ENCODE peak calls at places on chromosomes 2 and 18, in ten cellular contexts. G is adrenal gland, P is Peyer's patch, K is PC-3, A is vagina, C is heart left ventricle, W is sigmoid colon, S is body of pancreas, V is GM23338, R is pancreas. L is an unnamed sample.
A peak's percentile ranks its signal among the peaks of the same experiment; 100 is the strongest.

GRCh38 chr2:26572589-26572988 is 68.6 kb downstream of the CIB4 start:
- DNase-seq in C (no peak), A (no peak), K (no peak), S (no peak), R (no peak), V (peak; percentile 45), W (peak; percentile 47), P (peak; percentile 29), G (no peak), L (no peak)

GRCh38 chr2:220219371-220219770 is 591.9 kb downstream of the SLC4A3 start:
- DNase-seq in K (peak; percentile 61), W (no peak), P (no peak), R (no peak), S (no peak), V (no peak), C (no peak), A (no peak), G (no peak), L (peak; percentile 99)

GRCh38 chr2:217996345-217996744 is 6.5 kb downstream of the TNS1 start:
- DNase-seq in S (peak; percentile 80), K (peak; percentile 55), W (no peak), P (no peak), R (peak; percentile 78), V (no peak), A (no peak), G (peak; percentile 89), C (peak; percentile 55), L (peak; percentile 71)

GRCh38 chr2:8508766-8509165 is 173.1 kb upstream of the ID2 start:
- DNase-seq in R (no peak), C (no peak), G (no peak), A (no peak), S (no peak), W (no peak), K (no peak), V (no peak), P (no peak), L (no peak)

GRCh38 chr2:21452678-21453077 is 328.9 kb downstream of the TDRD15 start:
- DNase-seq in S (no peak), C (no peak), A (no peak), G (no peak), V (no peak), R (no peak), K (no peak), P (no peak), W (no peak), L (no peak)

GRCh38 chr2:202510911-202511310 is 123.9 kb upstream of the FAM117B start:
- DNase-seq in C (no peak), V (no peak), W (no peak), G (no peak), R (no peak), A (no peak), K (no peak), S (no peak), P (no peak), L (peak; percentile 80)

GRCh38 chr2:172662099-172662498 is 73.5 kb upstream of the RAPGEF4 start:
- DNase-seq in C (no peak), G (no peak), A (no peak), K (peak; percentile 28), R (no peak), W (no peak), S (no peak), P (no peak), V (no peak), L (no peak)

GRCh38 chr2:235613671-235614070 is 119.8 kb downstream of the AGAP1 start:
- DNase-seq in A (no peak), V (no peak), P (no peak), W (no peak), K (no peak), S (no peak), R (no peak), G (no peak), C (no peak), L (no peak)

GRCh38 chr18:79006106-79006795 is 26.6 kb downstream of the SALL3 start:
- DNase-seq in P (no peak), A (no peak), G (no peak), C (no peak), S (no peak), W (no peak), K (no peak), V (no peak), R (no peak), L (no peak)

GRCh38 chr18:79010802-79011201 is 31.2 kb downstream of the SALL3 start:
- DNase-seq in K (no peak), W (no peak), S (no peak), R (no peak), C (no peak), A (no peak), G (no peak), P (no peak), V (no peak), L (no peak)

GRCh38 chr18:79007440-79007839 is 27.8 kb downstream of the SALL3 start:
- DNase-seq in R (no peak), S (no peak), K (no peak), G (no peak), A (no peak), C (no peak), W (no peak), V (no peak), P (no peak), L (no peak)

GRCh38 chr18:79008356-79008940 is 28.8 kb downstream of the SALL3 start:
- DNase-seq in R (no peak), C (no peak), A (no peak), P (no peak), K (no peak), G (no peak), S (no peak), V (no peak), W (no peak), L (no peak)

GRCh38 chr18:79011300-79011870 is 31.8 kb downstream of the SALL3 start:
- DNase-seq in R (no peak), V (no peak), C (no peak), G (no peak), P (no peak), A (no peak), K (peak; percentile 23), W (no peak), S (no peak), L (no peak)
- TF ChIP-seq CTCF in R (no peak), V (no peak), C (no peak), G (no peak), P (no peak), A (no peak), K (no peak), W (no peak), S (no peak), L (no peak)

DNA sequence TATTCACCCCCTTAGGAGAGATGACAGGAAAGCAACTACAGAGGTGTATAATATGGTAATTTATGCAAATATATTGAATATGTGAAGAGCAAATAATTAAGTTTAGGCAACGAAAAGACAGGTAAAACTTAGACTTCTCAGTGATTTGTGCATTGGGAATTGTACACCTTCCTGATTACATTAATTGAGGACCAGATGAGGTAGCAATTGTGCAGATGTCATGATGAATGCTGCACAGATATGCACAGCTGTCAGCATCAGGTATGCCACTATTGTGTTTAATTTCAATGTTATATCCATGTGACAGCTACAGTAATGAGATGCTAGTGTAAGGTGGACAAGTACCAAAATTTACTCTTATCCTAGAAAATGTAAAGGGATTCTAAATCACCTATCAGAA is 267.2 kb upstream of the FSIP2 start:
- DNase-seq in K (no peak), R (no peak), S (no peak), G (no peak), A (no peak), W (no peak), P (no peak), V (no peak), C (no peak), L (no peak)
- H3K36me3 ChIP-seq in K (no peaks in the 10 kb centered on the region), R (no peaks in the 10 kb centered on the region), S (no peaks in the 10 kb centered on the region), G (no peaks in the 10 kb centered on the region), A (no peaks in the 10 kb centered on the region), W (no peaks in the 10 kb centered on the region), P (no peaks in the 10 kb centered on the region), V (no peaks in the 10 kb centered on the region), C (no peaks in the 10 kb centered on the region), L (no peaks in the 10 kb centered on the region)

DNA sequence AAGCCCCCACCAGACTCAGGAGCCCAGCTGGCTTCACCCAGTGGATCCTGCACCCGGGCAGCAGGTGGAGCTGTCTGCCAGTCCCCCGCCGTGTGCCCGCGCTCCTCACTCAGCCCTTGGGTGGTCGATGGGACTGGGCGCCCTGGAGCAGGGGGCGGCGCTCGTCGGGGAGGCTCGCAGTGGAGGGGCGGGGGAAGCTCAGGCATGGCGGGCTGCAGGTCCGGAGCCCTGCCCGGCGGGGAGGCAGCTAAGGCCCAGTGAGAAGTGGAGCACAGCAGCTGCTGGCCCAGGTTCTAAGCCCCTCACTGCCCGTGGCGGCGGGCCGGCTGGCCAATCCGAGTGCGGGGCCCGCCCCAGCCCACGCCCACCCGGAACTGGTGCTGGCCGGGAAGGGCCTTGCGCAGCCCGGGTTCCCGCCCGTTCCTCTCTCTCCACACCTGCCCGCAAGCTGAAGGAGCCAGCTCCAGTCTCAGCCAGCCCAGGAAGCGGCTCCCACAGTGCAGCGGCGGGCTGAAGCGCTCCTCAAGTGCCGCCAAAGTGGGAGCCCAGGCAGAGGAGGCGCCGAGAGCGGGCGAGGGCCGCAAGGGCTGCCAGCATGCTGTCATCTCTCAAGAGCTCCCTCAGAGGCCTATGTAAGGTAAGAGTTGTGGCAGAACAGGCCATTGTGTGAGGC is 1307.8 kb upstream of the TMEFF2 start:
- DNase-seq in V (peak; percentile 81), C (no peak), S (no peak), W (no peak), G (no peak), R (no peak), P (no peak), K (no peak), A (no peak), L (no peak)
- H3K4me3 ChIP-seq in V (peak overlapping the region; percentile 53), C (no peak overlapping the region), S (no peak overlapping the region), W (no peak overlapping the region), G (no peak overlapping the region), R (no peak overlapping the region), P (no peak overlapping the region), K (no peak overlapping the region), A (no peak overlapping the region), L (no peak overlapping the region)

GRCh38 chr2:105768176-105768575 is 23.5 kb downstream of the NCK2 start:
- DNase-seq in A (no peak), G (no peak), K (no peak), R (no peak), C (no peak), S (no peak), W (no peak), P (no peak), V (no peak), L (no peak)

GRCh38 chr2:105770162-105770561 is 25.4 kb downstream of the NCK2 start:
- DNase-seq in S (no peak), K (no peak), V (no peak), G (no peak), C (no peak), W (no peak), A (no peak), R (no peak), P (no peak), L (no peak)

GRCh38 chr2:105771841-105772240 is 27.1 kb downstream of the NCK2 start:
- DNase-seq in R (no peak), C (peak; percentile 50), W (no peak), P (no peak), V (no peak), G (no peak), S (no peak), A (no peak), K (no peak), L (no peak)

GRCh38 chr2:105768961-105769452 is 24.3 kb downstream of the NCK2 start:
- DNase-seq in P (no peak), A (no peak), K (peak; percentile 75), W (no peak), G (no peak), S (no peak), V (peak; percentile 62), C (no peak), R (no peak), L (peak; percentile 48)

DNA sequence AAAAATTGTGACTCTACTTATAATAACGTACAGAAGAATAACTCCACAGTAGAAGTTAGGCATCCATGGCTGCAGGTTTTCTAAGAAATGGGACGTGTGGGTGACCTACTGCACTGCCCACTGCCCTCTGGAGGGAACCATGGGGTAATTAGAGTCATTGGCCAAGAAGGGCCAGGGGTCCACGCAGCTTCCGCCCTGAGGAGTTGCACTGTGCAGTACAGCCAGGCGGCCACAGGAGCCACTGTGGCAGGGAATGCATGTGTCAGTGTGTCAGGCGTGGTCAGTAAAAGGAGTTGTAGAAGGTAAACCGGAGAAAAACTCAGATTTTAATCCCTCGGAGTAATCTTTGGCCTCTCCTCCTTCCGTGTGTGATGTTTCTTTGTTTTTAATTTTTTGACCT is 24.8 kb downstream of the NCK2 start:
- DNase-seq in R (no peak), K (no peak), G (no peak), V (peak; percentile 53), P (no peak), C (no peak), S (no peak), A (no peak), W (no peak), L (no peak)
- TF ChIP-seq CTCF in R (no peak), K (peak; percentile 32), G (no peak), V (peak; percentile 49), P (no peak), C (no peak), S (no peak), A (no peak), W (no peak), L (no peak)